ENCODE peak calls at places on chromosomes 6 and 20, in seven cellular contexts. R is IMR-90, H is mesendoderm, T is H1, P is neuronal stem cell, N is mesenchymal stem cell, Q is trophoblast cell. K is an unnamed sample.

GRCh38 chr6:139081485-139081884 is 52.9 kb downstream of the ABRACL start:
- DNase-seq in P (no peak), N (no peak), T (no peak), R (no peak), H (no peak), Q (no peak), K (no peak)

GRCh38 chr6:2753116-2753489 is 2.4 kb upstream of the MYLK4 start:
- DNase-seq in P (no peak), R (no peak), T (no peak), Q (no peak), H (no peak), N (no peak), K (no peak)

GRCh38 chr6:31114540-31114876 is at the start of gene PSORS1C1:
- DNase-seq in H (peak), R (peak), N (peak), P (no peak), T (no peak), Q (peak), K (peak)

GRCh38 chr6:140062042-140063041 is 687.9 kb upstream of the CITED2 start:
- DNase-seq in N (peak), H (peak), R (peak), P (no peak), Q (peak), T (no peak), K (no peak)

GRCh38 chr20:23368316-23369110 is 6.5 kb downstream of the GZF1 start:
- DNase-seq in N (no peak), P (no peak), H (no peak), Q (peak), R (peak), T (no peak), K (no peak)

GRCh38 chr6:2733324-2733723 is 17.4 kb downstream of the MYLK4 start:
- DNase-seq in R (peak), H (no peak), T (no peak), P (no peak), N (no peak), Q (peak), K (no peak)

GRCh38 chr6:164216839-164217238 is 802.3 kb downstream of the QKI start:
- DNase-seq in T (no peak), R (no peak), H (no peak), N (no peak), Q (no peak), P (no peak), K (no peak)

GRCh38 chr20:33733654-33734576 is 2.1 kb downstream of the ZNF341 start:
- DNase-seq in Q (peak), P (no peak), T (no peak), R (peak), H (peak), N (peak), K (no peak)

GRCh38 chr6:50353603-50354002 is 303.9 kb upstream of the DEFB112 start:
- DNase-seq in P (no peak), Q (no peak), N (no peak), T (no peak), H (peak), R (no peak), K (peak)

GRCh38 chr20:54257090-54257816 is 49.4 kb downstream of the PFDN4 start:
- DNase-seq in R (peak), Q (peak), H (peak), T (peak), N (no peak), P (no peak), K (no peak)

GRCh38 chr6:52570291-52570700 is 6.6 kb downstream of the TRAM2 start:
- DNase-seq in H (no peak), Q (no peak), P (no peak), T (no peak), N (no peak), R (no peak), K (no peak)

GRCh38 chr6:113995632-113996031 is 24.7 kb upstream of the HDAC2 start:
- DNase-seq in N (peak), Q (peak), P (no peak), R (peak), H (peak), T (no peak), K (peak)

GRCh38 chr6:144298167-144298671 is 13.1 kb downstream of the UTRN start:
- DNase-seq in P (no peak), T (no peak), Q (no peak), H (no peak), N (no peak), R (no peak), K (no peak)

GRCh38 chr6:169092375-169092774 is 161.3 kb downstream of the THBS2 start:
- DNase-seq in T (no peak), R (peak), Q (no peak), P (no peak), N (no peak), H (no peak), K (no peak)

GRCh38 chr6:22078802-22079545 is 217.9 kb downstream of the PRL start:
- DNase-seq in H (peak), R (no peak), P (no peak), T (peak), N (no peak), Q (no peak), K (peak)
- H3K4ac ChIP-seq in H (no peak), R (no peak), P (no peak), T (no peak), N (no peak), Q (no peak), K (no peak)

GRCh38 chr6:112156694-112157093 is 69.3 kb downstream of the FAM229B start:
- DNase-seq in P (no peak), H (no peak), Q (no peak), T (no peak), N (no peak), R (peak), K (no peak)
- H3K4ac ChIP-seq in P (no peak), H (no peak), Q (no peak), T (no peak), N (no peak), R (peak), K (no peak)

GRCh38 chr6:82954937-82955577 is 110.6 kb downstream of the UBE3D start:
- DNase-seq in P (no peak), Q (no peak), T (no peak), R (peak), H (no peak), N (peak), K (no peak)

GRCh38 chr6:82954351-82954750 is 111.3 kb downstream of the UBE3D start:
- DNase-seq in H (no peak), T (no peak), R (peak), N (no peak), Q (no peak), P (no peak), K (no peak)

GRCh38 chr6:82953871-82954270 is 111.8 kb downstream of the UBE3D start:
- DNase-seq in N (no peak), P (no peak), R (peak), T (no peak), H (peak), Q (no peak), K (no peak)

GRCh38 chr6:82957171-82957894 is 108.3 kb downstream of the UBE3D start:
- DNase-seq in N (peak), H (peak), Q (peak), T (no peak), P (no peak), R (peak), K (no peak)

DNA sequence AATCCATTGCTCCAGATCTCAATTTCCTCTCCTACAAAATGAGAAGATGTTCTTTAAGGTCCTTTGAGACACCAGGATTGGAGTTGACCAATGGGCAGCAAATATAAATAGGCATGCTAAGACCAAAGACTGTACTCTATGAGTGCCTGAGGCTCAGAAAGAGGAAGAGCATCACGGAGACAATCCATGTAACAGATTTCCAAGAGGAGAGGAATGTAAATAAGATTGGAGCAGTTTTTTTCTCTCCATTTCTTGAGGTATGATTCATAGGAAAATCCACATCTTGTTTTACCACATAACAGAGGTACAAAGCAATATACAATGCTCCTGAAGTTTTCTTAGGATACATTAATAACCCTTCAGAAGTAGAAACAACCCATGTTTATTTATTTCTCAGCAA is 109.8 kb downstream of the UBE3D start:
- DNase-seq in T (no peak), N (peak), H (no peak), Q (peak), R (peak), P (no peak), K (no peak)
- H3K4ac ChIP-seq in T (no peak), N (no peak), H (no peak), Q (no peak), R (peak), P (no peak), K (no peak)

DNA sequence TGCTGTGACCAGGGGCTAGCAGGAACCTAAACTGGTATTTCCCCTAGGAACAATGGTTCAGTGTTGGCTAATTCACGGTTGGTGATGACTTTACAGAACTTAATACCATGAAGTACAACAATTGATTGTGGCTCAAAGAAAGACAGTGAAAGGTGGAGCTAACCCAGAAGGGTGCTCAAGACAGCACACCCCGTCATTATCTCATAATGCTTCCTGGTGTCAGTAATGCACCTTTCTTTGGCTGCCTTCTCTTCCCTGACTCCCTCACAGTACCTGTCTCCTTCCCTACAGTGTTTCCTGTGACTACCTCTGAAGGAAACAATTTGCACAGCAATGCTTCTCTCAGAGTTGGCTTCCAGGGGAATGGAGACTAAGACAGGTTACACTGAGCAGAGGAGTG is 116.3 kb downstream of the RIN2 start:
- DNase-seq in R (no peak), N (no peak), T (no peak), H (no peak), P (no peak), Q (no peak), K (no peak)
- H3K4ac ChIP-seq in R (peak), N (no peak), T (no peak), H (no peak), P (no peak), Q (no peak), K (no peak)

GRCh38 chr20:43237651-43238050 is 47.9 kb upstream of the PTPRT start:
- DNase-seq in R (no peak), T (no peak), Q (no peak), H (no peak), N (no peak), P (no peak), K (no peak)

GRCh38 chr20:43243672-43244269 is 54.1 kb upstream of the PTPRT start:
- DNase-seq in N (no peak), H (peak), R (no peak), Q (no peak), P (no peak), T (no peak), K (peak)

GRCh38 chr20:43241057-43241702 is 51.5 kb upstream of the PTPRT start:
- DNase-seq in R (no peak), N (no peak), H (no peak), T (no peak), Q (no peak), P (no peak), K (no peak)

GRCh38 chr20:43235998-43236397 is 46.3 kb upstream of the PTPRT start:
- DNase-seq in P (no peak), Q (no peak), H (no peak), N (no peak), T (no peak), R (no peak), K (no peak)

GRCh38 chr20:43238833-43239232 is 49.1 kb upstream of the PTPRT start:
- DNase-seq in R (no peak), Q (no peak), H (peak), N (no peak), P (no peak), T (no peak), K (peak)
- H3K4ac ChIP-seq in R (no peak), Q (no peak), H (no peak), N (no peak), P (no peak), T (no peak), K (no peak)

DNA sequence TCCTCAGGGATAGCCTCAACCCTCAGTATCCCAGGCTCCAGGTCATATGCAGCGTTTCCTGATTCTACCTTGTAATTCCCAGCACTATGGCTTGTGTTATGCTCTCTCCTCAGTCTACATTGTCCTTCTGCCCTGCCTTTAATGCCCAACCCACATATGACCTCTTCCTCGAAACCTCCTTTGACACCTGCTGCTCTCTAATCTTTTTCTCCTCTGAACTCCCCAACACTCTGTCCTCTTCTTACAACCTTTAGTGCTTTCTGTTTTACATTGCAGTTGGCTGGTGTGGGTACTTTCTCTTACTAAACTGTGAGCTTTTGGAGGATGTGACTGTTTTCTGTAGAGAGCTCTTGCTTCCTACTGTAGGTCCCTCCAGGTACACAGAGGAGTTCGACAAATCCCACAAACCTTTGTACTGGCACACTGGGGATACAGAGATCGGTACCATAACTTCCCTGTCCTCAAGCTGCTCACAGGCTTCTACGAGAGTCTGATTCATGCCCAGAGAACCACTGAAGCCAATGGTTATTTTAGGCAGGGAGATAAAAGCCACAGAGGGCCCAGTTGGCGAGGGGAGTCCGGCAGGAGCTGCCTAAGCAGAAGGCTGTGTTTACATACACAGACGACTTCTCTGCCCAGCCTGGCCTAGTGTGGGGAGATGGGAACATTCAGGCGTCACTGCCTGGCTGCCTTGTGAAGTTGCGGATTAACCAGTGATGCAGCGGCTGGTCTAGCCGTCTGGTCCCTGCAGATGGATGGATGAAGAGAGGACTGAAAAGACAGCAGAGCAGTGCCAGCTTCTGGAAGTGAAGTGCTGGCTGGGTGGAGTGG is 8.4 kb upstream of the EPB41L1 start:
- DNase-seq in P (no peak), T (no peak), H (no peak), Q (no peak), R (peak), N (no peak), K (no peak)
- H3K4ac ChIP-seq in P (no peak), T (no peak), H (no peak), Q (no peak), R (no peak), N (no peak), K (no peak)

GRCh38 chr20:50113420-50114224 is 672 bp upstream of the UBE2V1 start:
- DNase-seq in T (no peak), R (no peak), H (no peak), P (no peak), N (no peak), Q (no peak), K (no peak)

GRCh38 chr20:50111829-50112495 is 988 bp downstream of the UBE2V1 start:
- DNase-seq in Q (no peak), P (no peak), R (no peak), N (no peak), H (no peak), T (no peak), K (no peak)

GRCh38 chr20:50110141-50111047 is 2.6 kb downstream of the UBE2V1 start:
- DNase-seq in R (no peak), Q (peak), H (peak), P (no peak), N (peak), T (no peak), K (no peak)

GRCh38 chr20:50112512-50113419 is at the start of gene UBE2V1:
- DNase-seq in P (peak), Q (peak), T (peak), H (peak), N (peak), R (peak), K (peak)

GRCh38 chr20:50111120-50111828 is 1.7 kb downstream of the UBE2V1 start:
- DNase-seq in H (peak), T (no peak), P (no peak), R (peak), N (peak), Q (peak), K (no peak)
- H3K4ac ChIP-seq in H (no peak), T (no peak), P (no peak), R (peak), N (no peak), Q (peak), K (no peak)